ENCODE peak calls at places on chromosomes 7 and 10, in ten cellular contexts. X, Q, N, I, T, K, M, P, E and Z are unnamed samples.
A peak's percentile ranks its signal among the peaks of the same experiment; 100 is the strongest.

GRCh38 chr7:2638224-2638991 is 6.6 kb downstream of the TTYH3 start:
- DNase-seq in Q (no peak), M (no peak), K (no peak), T (peak; percentile 64), P (no peak), X (no peak), I (peak; percentile 64), N (no peak), E (no peak), Z (no peak)

GRCh38 chr7:94414481-94414880 is 19.8 kb downstream of the COL1A2 start:
- DNase-seq in N (no peak), M (no peak), P (no peak), Q (no peak), X (peak; percentile 69), K (no peak), T (peak; percentile 45), E (no peak), I (no peak), Z (no peak)

GRCh38 chr7:131511774-131512535 is 44.5 kb downstream of the PODXL start:
- DNase-seq in K (no peak), M (no peak), T (no peak), E (no peak), X (no peak), Q (no peak), N (no peak), P (no peak), I (no peak), Z (no peak)

GRCh38 chr7:52088008-52088787 is 771.6 kb upstream of the COBL start:
- DNase-seq in P (no peak), X (no peak), T (no peak), K (no peak), E (no peak), Q (no peak), I (peak; percentile 11), M (no peak), N (no peak), Z (no peak)

GRCh38 chr10:109593686-109594085 is 329.6 kb downstream of the XPNPEP1 start:
- DNase-seq in M (no peak), Q (no peak), N (no peak), T (no peak), X (no peak), K (no peak), E (no peak), P (no peak), I (no peak), Z (no peak)

GRCh38 chr7:40978047-40978446 is 724.8 kb downstream of the INHBA start:
- DNase-seq in I (no peak), Q (no peak), P (no peak), T (peak; percentile 29), X (no peak), K (no peak), E (no peak), N (no peak), M (no peak), Z (no peak)

GRCh38 chr7:25725483-25725882 is 426.5 kb upstream of the NFE2L3 start:
- DNase-seq in M (no peak), N (no peak), T (no peak), E (no peak), X (no peak), I (no peak), K (no peak), P (no peak), Q (no peak), Z (no peak)

GRCh38 chr7:620885-621284 is 101.2 kb upstream of the PDGFA start:
- DNase-seq in Q (no peak), K (no peak), T (no peak), M (no peak), P (no peak), X (no peak), E (no peak), I (no peak), N (no peak), Z (no peak)

GRCh38 chr7:38756521-38756920 is 125.3 kb upstream of the AMPH start:
- DNase-seq in Q (no peak), X (no peak), E (no peak), N (no peak), T (no peak), M (no peak), P (no peak), I (no peak), K (no peak), Z (no peak)

GRCh38 chr7:50679218-50680007 is 103.3 kb downstream of the GRB10 start:
- DNase-seq in P (no peak), X (peak; percentile 59), T (no peak), I (no peak), E (peak; percentile 60), Q (no peak), M (peak; percentile 44), K (no peak), N (no peak), Z (no peak)

GRCh38 chr7:90172121-90172520 is 17.9 kb downstream of the STEAP1 start:
- DNase-seq in K (no peak), N (no peak), P (no peak), Q (no peak), X (no peak), M (no peak), T (no peak), E (no peak), I (no peak), Z (no peak)

GRCh38 chr10:48470115-48470892 is 134.6 kb downstream of the ARHGAP22 start:
- DNase-seq in Q (no peak), N (no peak), K (no peak), I (no peak), T (no peak), M (no peak), X (no peak), E (no peak), P (no peak), Z (no peak)

GRCh38 chr10:114257488-114257887 is 18.4 kb downstream of the VWA2 start:
- DNase-seq in E (no peak), P (no peak), M (no peak), I (no peak), Q (no peak), N (no peak), T (no peak), K (no peak), X (no peak), Z (no peak)

GRCh38 chr7:35691827-35692307 is 3.1 kb downstream of the HERPUD2 start:
- DNase-seq in K (peak; percentile 21), E (peak; percentile 48), T (no peak), P (no peak), X (no peak), N (no peak), M (peak; percentile 58), I (no peak), Q (no peak), Z (no peak)

GRCh38 chr10:30359373-30360206 is 10.5 kb upstream of the MTPAP start:
- DNase-seq in Q (peak; percentile 25), X (no peak), N (peak; percentile 41), I (peak; percentile 40), E (peak; percentile 71), P (no peak), M (peak; percentile 31), T (peak; percentile 58), K (peak; percentile 47), Z (peak; percentile 26)

GRCh38 chr10:6320320-6321010 is 117.7 kb downstream of the PFKFB3 start:
- DNase-seq in E (peak; percentile 28), I (no peak), K (no peak), X (no peak), Q (no peak), P (no peak), T (no peak), M (no peak), N (no peak), Z (no peak)

GRCh38 chr10:133527779-133528271 is 662 bp downstream of the CYP2E1 start:
- DNase-seq in X (peak; percentile 16), I (no peak), M (no peak), Q (no peak), K (no peak), N (no peak), P (no peak), E (no peak), T (no peak), Z (no peak)

GRCh38 chr7:26454180-26454579 is 162.5 kb downstream of the SNX10 start:
- DNase-seq in E (no peak), Q (no peak), M (no peak), T (peak; percentile 84), N (no peak), I (no peak), X (no peak), K (no peak), P (no peak), Z (no peak)

GRCh38 chr10:119375574-119376265 is 166.8 kb downstream of the RGS10 start:
- DNase-seq in P (no peak), I (no peak), N (no peak), Q (no peak), K (no peak), M (no peak), X (no peak), E (no peak), T (no peak), Z (no peak)

GRCh38 chr7:139730746-139731612 is 46.8 kb downstream of the HIPK2 start:
- DNase-seq in P (peak; percentile 40), X (no peak), T (no peak), N (no peak), M (peak; percentile 53), I (peak; percentile 72), Q (no peak), K (peak; percentile 11), E (no peak), Z (no peak)

GRCh38 chr10:35781643-35782035 is 139.5 kb upstream of the FZD8 start:
- DNase-seq in N (no peak), X (no peak), Q (no peak), T (peak; percentile 5), M (no peak), P (no peak), K (no peak), E (no peak), I (no peak), Z (no peak)